ENCODE peak calls at places on chromosome X, in ten cellular contexts. O is PC-3, V is stomach, K is cardiac muscle cell, A is fibroblast of pulmonary artery, S is psoas muscle, Z is activated B cell treated with CpG ODN at 0.5 μM for 24 hours, N is lower leg skin, D is neural crest cell, L is endothelial cell. P is an unnamed sample.
A peak's percentile ranks its signal among the peaks of the same experiment; 100 is the strongest.

GRCh38 chrX:47224266-47224895 is 5.9 kb downstream of the CDK16 start:
- DNase-seq in D (no peak), N (peak; percentile 85), Z (no peak), K (no peak), O (no peak), V (no peak), L (no peak), S (no peak), A (no peak), P (no peak)

GRCh38 chrX:65596270-65596669 is 61.7 kb upstream of the LAS1L start:
- DNase-seq in V (no peak), D (no peak), Z (no peak), K (peak; percentile 41), O (peak; percentile 28), A (peak; percentile 50), L (no peak), N (peak; percentile 80), S (no peak), P (no peak)

GRCh38 chrX:134183665-134184064 is 53.3 kb upstream of the CCDC160 start:
- DNase-seq in S (no peak), K (no peak), D (no peak), Z (no peak), A (no peak), N (no peak), O (no peak), L (no peak), V (no peak), P (no peak)

GRCh38 chrX:120380699-120381098 is 18.8 kb downstream of the ATP1B4 start:
- DNase-seq in N (no peak), D (no peak), Z (no peak), L (peak; percentile 4), A (peak; percentile 6), S (no peak), V (no peak), O (peak; percentile 41), K (no peak), P (no peak)

GRCh38 chrX:153477039-153477438 is 6.7 kb upstream of the HAUS7 start:
- DNase-seq in S (peak; percentile 40), N (no peak), D (no peak), Z (no peak), O (no peak), V (no peak), K (peak; percentile 71), L (peak; percentile 30), A (peak; percentile 59), P (no peak)

GRCh38 chrX:152072236-152072635 is 66.1 kb downstream of the MAGEA10 start:
- DNase-seq in K (peak; percentile 56), O (peak; percentile 51), A (peak; percentile 78), D (no peak), L (no peak), N (no peak), Z (no peak), V (no peak), S (no peak), P (no peak)

GRCh38 chrX:40145670-40146470 is 48.1 kb upstream of the BCOR start:
- DNase-seq in L (no peak), A (no peak), O (no peak), V (no peak), Z (no peak), S (no peak), K (no peak), D (no peak), N (no peak), P (no peak)

GRCh38 chrX:11380187-11380586 is 87.0 kb downstream of the AMELX start:
- DNase-seq in D (no peak), N (no peak), A (peak; percentile 38), S (no peak), Z (no peak), K (no peak), O (peak; percentile 58), V (no peak), L (no peak), P (no peak)

GRCh38 chrX:150482537-150483217 is 85.7 kb upstream of the MTM1 start:
- DNase-seq in A (peak; percentile 50), D (no peak), K (peak; percentile 32), Z (no peak), S (no peak), L (no peak), O (peak; percentile 86), V (no peak), N (no peak), P (no peak)

GRCh38 chrX:150483576-150483975 is 84.8 kb upstream of the MTM1 start:
- DNase-seq in L (no peak), O (no peak), V (no peak), N (no peak), Z (no peak), S (no peak), A (no peak), K (no peak), D (no peak), P (no peak)

GRCh38 chrX:150487369-150488094 is 80.9 kb upstream of the MTM1 start:
- DNase-seq in A (no peak), N (no peak), V (no peak), D (no peak), L (no peak), Z (no peak), K (no peak), O (no peak), S (no peak), P (no peak)

GRCh38 chrX:150489359-150490015 is 78.9 kb upstream of the MTM1 start:
- DNase-seq in S (no peak), V (no peak), O (no peak), N (no peak), L (no peak), D (no peak), A (peak; percentile 21), Z (no peak), K (peak; percentile 23), P (no peak)

GRCh38 chrX:150486011-150486410 is 82.4 kb upstream of the MTM1 start:
- DNase-seq in D (peak; percentile 24), L (peak; percentile 45), V (peak; percentile 62), A (peak; percentile 71), S (peak; percentile 28), K (peak; percentile 69), O (peak; percentile 61), Z (no peak), N (no peak), P (no peak)
- TF ChIP-seq CTCF in D (peak; percentile 62), L (peak; percentile 32), V (no peak), A (peak; percentile 67), S (peak; percentile 62), K (peak; percentile 71), O (peak; percentile 78), Z (no peak), N (no peak), P (peak; percentile 57)

GRCh38 chrX:3426552-3426951 is 80.1 kb upstream of the MXRA5 start:
- DNase-seq in Z (no peak), A (no peak), K (no peak), D (no peak), N (no peak), S (no peak), O (no peak), V (no peak), L (no peak), P (no peak)
- TF ChIP-seq CTCF in Z (no peak), A (no peak), K (no peak), D (no peak), N (no peak), S (no peak), O (no peak), V (no peak), L (no peak), P (no peak)

DNA sequence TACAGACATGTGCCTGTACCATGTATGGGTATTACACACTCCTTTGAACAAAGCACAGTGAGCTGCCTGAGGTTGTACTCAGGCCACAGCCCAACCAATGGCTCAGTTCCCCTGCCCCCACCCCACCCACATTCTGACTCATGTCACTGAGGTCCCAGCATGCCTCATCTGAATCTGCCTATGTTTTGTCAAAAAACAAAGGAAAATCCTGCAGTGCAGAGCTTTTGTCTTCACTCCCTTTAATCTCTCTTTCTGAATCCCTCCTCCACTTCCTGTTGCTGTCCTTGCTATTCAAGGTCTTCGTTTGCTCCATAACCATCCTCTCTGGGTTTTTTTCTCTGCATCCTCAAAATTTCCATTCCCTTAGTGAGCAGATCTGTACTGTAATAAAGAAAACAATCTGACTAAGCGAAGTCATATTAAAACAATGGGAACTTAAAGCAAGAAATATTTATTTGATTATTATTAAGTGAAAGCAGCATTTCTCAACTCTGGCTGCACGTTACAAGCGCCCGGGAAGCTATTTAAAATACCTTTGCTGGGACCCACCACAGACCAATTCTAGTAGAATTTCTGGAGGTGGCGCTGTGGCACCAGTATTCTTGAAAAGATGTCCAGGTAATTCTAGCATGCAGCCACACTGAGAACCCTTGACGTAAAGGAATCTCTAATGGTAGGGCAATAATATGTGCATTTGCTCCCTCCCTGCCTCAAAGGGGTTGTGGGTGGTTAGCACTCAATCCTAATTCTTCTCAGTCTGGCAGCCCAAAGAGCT is 8.8 kb downstream of the GUCY2F start:
- DNase-seq in L (peak; percentile 33), N (no peak), S (no peak), D (peak; percentile 35), Z (no peak), O (peak; percentile 28), A (peak; percentile 81), V (no peak), K (peak; percentile 54), P (peak; percentile 20)
- TF ChIP-seq CTCF in L (no peak), N (no peak), S (no peak), D (peak; percentile 60), Z (no peak), O (peak; percentile 47), A (peak; percentile 37), V (no peak), K (peak; percentile 33), P (peak; percentile 70)

GRCh38 chrX:43817454-43817853 is 64.8 kb downstream of the MAOB start:
- DNase-seq in K (no peak), N (no peak), Z (no peak), A (no peak), L (no peak), D (no peak), V (no peak), O (no peak), S (no peak), P (no peak)

GRCh38 chrX:43809463-43809862 is 72.8 kb downstream of the MAOB start:
- DNase-seq in K (peak; percentile 81), S (no peak), N (no peak), A (peak; percentile 83), O (peak; percentile 67), L (no peak), V (no peak), Z (no peak), D (no peak), P (no peak)

GRCh38 chrX:43813319-43813718 is 68.9 kb downstream of the MAOB start:
- DNase-seq in D (no peak), N (no peak), L (no peak), V (no peak), A (no peak), K (no peak), S (no peak), O (no peak), Z (no peak), P (no peak)

GRCh38 chrX:43815209-43815608 is 67.0 kb downstream of the MAOB start:
- DNase-seq in O (no peak), K (no peak), N (no peak), L (no peak), A (peak; percentile 7), V (no peak), Z (no peak), S (no peak), D (no peak), P (no peak)

DNA sequence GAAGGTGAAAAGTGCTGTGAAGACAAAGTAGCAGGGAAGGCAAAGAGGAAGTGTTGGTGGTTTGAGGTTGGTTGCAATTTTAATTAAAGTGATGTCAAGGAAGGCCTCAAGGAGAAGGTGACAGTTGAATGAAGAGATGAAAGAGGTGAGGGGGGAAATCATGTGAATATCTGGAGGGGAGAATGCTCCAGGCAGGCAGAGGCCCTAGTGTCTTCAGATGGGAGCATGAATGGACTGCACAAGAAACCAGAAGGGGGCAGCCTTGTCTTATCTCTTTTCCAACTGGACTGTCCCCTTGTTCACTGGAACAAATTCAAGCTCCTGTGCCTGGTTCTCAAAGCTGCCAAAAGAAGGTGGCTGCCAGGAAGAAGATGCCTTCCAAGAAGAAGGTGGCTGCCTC is 68.4 kb downstream of the MAOB start:
- DNase-seq in A (peak; percentile 14), D (peak; percentile 1), O (peak; percentile 56), N (no peak), S (no peak), K (peak; percentile 9), V (no peak), L (peak; percentile 32), Z (no peak), P (no peak)
- TF ChIP-seq CTCF in A (peak; percentile 9), D (peak; percentile 24), O (peak; percentile 56), N (no peak), S (peak; percentile 32), K (no peak), V (no peak), L (no peak), Z (no peak), P (no peak)